ENCODE peak calls at places on chromosome 14, in four cellular contexts. One of them, this sample, is unnamed.
A peak's percentile ranks its signal among the peaks of the same experiment; 100 is the strongest.

GRCh38 chr14:34536951-34537676 is 2.4 kb downstream of the EAPP start:
- DNase-seq in activated T-cell treated with anti-CD3 and anti-CD28 coated beads, Interleukin-2, amount 50 U/mL, for 1 hour: no peak
- DNase-seq in ecto neural progenitor cell: no peak
- DNase-seq in cardiac fibroblast: peak; percentile 67
- DNase-seq in this sample: no peak

GRCh38 chr14:98897605-98898309 is 374.2 kb downstream of the BCL11B start:
- DNase-seq in activated T-cell treated with anti-CD3 and anti-CD28 coated beads, Interleukin-2, amount 50 U/mL, for 1 hour: no peak
- DNase-seq in ecto neural progenitor cell: no peak
- DNase-seq in cardiac fibroblast: no peak
- DNase-seq in this sample: no peak

GRCh38 chr14:92105073-92105844 is 1.1 kb downstream of the ATXN3 start:
- DNase-seq in activated T-cell treated with anti-CD3 and anti-CD28 coated beads, Interleukin-2, amount 50 U/mL, for 1 hour: no peak
- DNase-seq in ecto neural progenitor cell: no peak
- DNase-seq in cardiac fibroblast: no peak
- DNase-seq in this sample: peak; percentile 12

GRCh38 chr14:32419429-32419828 is 90.3 kb downstream of the AKAP6 start:
- DNase-seq in activated T-cell treated with anti-CD3 and anti-CD28 coated beads, Interleukin-2, amount 50 U/mL, for 1 hour: no peak
- DNase-seq in ecto neural progenitor cell: no peak
- DNase-seq in cardiac fibroblast: no peak
- DNase-seq in this sample: no peak

GRCh38 chr14:31884776-31885379 is 192.2 kb upstream of the ARHGAP5 start:
- DNase-seq in activated T-cell treated with anti-CD3 and anti-CD28 coated beads, Interleukin-2, amount 50 U/mL, for 1 hour: no peak
- DNase-seq in ecto neural progenitor cell: no peak
- DNase-seq in cardiac fibroblast: peak; percentile 68
- DNase-seq in this sample: no peak

GRCh38 chr14:85248881-85249635 is 280.9 kb upstream of the FLRT2 start:
- DNase-seq in activated T-cell treated with anti-CD3 and anti-CD28 coated beads, Interleukin-2, amount 50 U/mL, for 1 hour: no peak
- DNase-seq in ecto neural progenitor cell: no peak
- DNase-seq in cardiac fibroblast: peak; percentile 43
- DNase-seq in this sample: no peak

GRCh38 chr14:24609667-24610344 is at the start of gene GZMH:
- DNase-seq in activated T-cell treated with anti-CD3 and anti-CD28 coated beads, Interleukin-2, amount 50 U/mL, for 1 hour: no peak
- DNase-seq in ecto neural progenitor cell: no peak
- DNase-seq in cardiac fibroblast: no peak
- DNase-seq in this sample: no peak

GRCh38 chr14:84323450-84323849 is 1206.5 kb upstream of the FLRT2 start:
- DNase-seq in activated T-cell treated with anti-CD3 and anti-CD28 coated beads, Interleukin-2, amount 50 U/mL, for 1 hour: no peak
- DNase-seq in ecto neural progenitor cell: no peak
- DNase-seq in cardiac fibroblast: peak; percentile 17
- DNase-seq in this sample: no peak

GRCh38 chr14:95313707-95314106 is 6.0 kb downstream of the CLMN start:
- DNase-seq in activated T-cell treated with anti-CD3 and anti-CD28 coated beads, Interleukin-2, amount 50 U/mL, for 1 hour: no peak
- DNase-seq in ecto neural progenitor cell: no peak
- DNase-seq in cardiac fibroblast: peak; percentile 91
- DNase-seq in this sample: no peak

GRCh38 chr14:75597149-75597548 is 18.7 kb downstream of the FLVCR2 start:
- DNase-seq in activated T-cell treated with anti-CD3 and anti-CD28 coated beads, Interleukin-2, amount 50 U/mL, for 1 hour: no peak
- DNase-seq in ecto neural progenitor cell: no peak
- DNase-seq in cardiac fibroblast: no peak
- DNase-seq in this sample: no peak

GRCh38 chr14:62126885-62127478 is 364.8 kb downstream of the SNAPC1 start:
- DNase-seq in activated T-cell treated with anti-CD3 and anti-CD28 coated beads, Interleukin-2, amount 50 U/mL, for 1 hour: no peak
- DNase-seq in ecto neural progenitor cell: no peak
- DNase-seq in cardiac fibroblast: peak; percentile 78
- DNase-seq in this sample: no peak

GRCh38 chr14:102086346-102086971 is 385 bp downstream of the HSP90AA1 start:
- DNase-seq in activated T-cell treated with anti-CD3 and anti-CD28 coated beads, Interleukin-2, amount 50 U/mL, for 1 hour: no peak
- DNase-seq in ecto neural progenitor cell: no peak
- DNase-seq in cardiac fibroblast: peak; percentile 64
- DNase-seq in this sample: no peak

GRCh38 chr14:65164068-65164824 is 61.9 kb upstream of the MAX start:
- DNase-seq in activated T-cell treated with anti-CD3 and anti-CD28 coated beads, Interleukin-2, amount 50 U/mL, for 1 hour: no peak
- DNase-seq in ecto neural progenitor cell: no peak
- DNase-seq in cardiac fibroblast: peak; percentile 77
- DNase-seq in this sample: no peak

GRCh38 chr14:22052795-22053194 is 379.2 kb upstream of the OR4E1 start:
- DNase-seq in activated T-cell treated with anti-CD3 and anti-CD28 coated beads, Interleukin-2, amount 50 U/mL, for 1 hour: peak; percentile 19
- DNase-seq in ecto neural progenitor cell: no peak
- DNase-seq in cardiac fibroblast: no peak
- DNase-seq in this sample: no peak

GRCh38 chr14:31842905-31843304 is 234.2 kb upstream of the ARHGAP5 start:
- DNase-seq in activated T-cell treated with anti-CD3 and anti-CD28 coated beads, Interleukin-2, amount 50 U/mL, for 1 hour: no peak
- DNase-seq in ecto neural progenitor cell: no peak
- DNase-seq in cardiac fibroblast: peak; percentile 50
- DNase-seq in this sample: no peak

GRCh38 chr14:100866666-100867630 is 36.6 kb downstream of the RTL1 start:
- DNase-seq in activated T-cell treated with anti-CD3 and anti-CD28 coated beads, Interleukin-2, amount 50 U/mL, for 1 hour: no peak
- DNase-seq in ecto neural progenitor cell: no peak
- DNase-seq in cardiac fibroblast: no peak
- DNase-seq in this sample: no peak

GRCh38 chr14:55180434-55180833 is 11.0 kb downstream of the DLGAP5 start:
- DNase-seq in activated T-cell treated with anti-CD3 and anti-CD28 coated beads, Interleukin-2, amount 50 U/mL, for 1 hour: no peak
- DNase-seq in ecto neural progenitor cell: no peak
- DNase-seq in cardiac fibroblast: peak; percentile 67
- DNase-seq in this sample: peak; percentile 8

GRCh38 chr14:51424041-51424440 is 184.0 kb downstream of the TMX1 start:
- DNase-seq in activated T-cell treated with anti-CD3 and anti-CD28 coated beads, Interleukin-2, amount 50 U/mL, for 1 hour: no peak
- DNase-seq in ecto neural progenitor cell: no peak
- DNase-seq in cardiac fibroblast: peak; percentile 25
- DNase-seq in this sample: no peak

GRCh38 chr14:76918751-76919421 is 92.7 kb downstream of the LRRC74A start:
- DNase-seq in activated T-cell treated with anti-CD3 and anti-CD28 coated beads, Interleukin-2, amount 50 U/mL, for 1 hour: no peak
- DNase-seq in ecto neural progenitor cell: peak; percentile 84
- DNase-seq in cardiac fibroblast: peak; percentile 99
- DNase-seq in this sample: no peak

GRCh38 chr14:102249041-102249440 is 55.9 kb downstream of the MOK start:
- DNase-seq in activated T-cell treated with anti-CD3 and anti-CD28 coated beads, Interleukin-2, amount 50 U/mL, for 1 hour: no peak
- DNase-seq in ecto neural progenitor cell: no peak
- DNase-seq in cardiac fibroblast: peak; percentile 86
- DNase-seq in this sample: no peak

GRCh38 chr14:97107760-97108159 is 310.6 kb downstream of the VRK1 start:
- DNase-seq in activated T-cell treated with anti-CD3 and anti-CD28 coated beads, Interleukin-2, amount 50 U/mL, for 1 hour: no peak
- DNase-seq in ecto neural progenitor cell: no peak
- DNase-seq in cardiac fibroblast: no peak
- DNase-seq in this sample: no peak

GRCh38 chr14:67170706-67171105 is 18.5 kb upstream of the GARIN2 start:
- DNase-seq in activated T-cell treated with anti-CD3 and anti-CD28 coated beads, Interleukin-2, amount 50 U/mL, for 1 hour: no peak
- DNase-seq in ecto neural progenitor cell: no peak
- DNase-seq in cardiac fibroblast: no peak
- DNase-seq in this sample: no peak

GRCh38 chr14:57326253-57326652 is 57.5 kb downstream of the AP5M1 start:
- DNase-seq in activated T-cell treated with anti-CD3 and anti-CD28 coated beads, Interleukin-2, amount 50 U/mL, for 1 hour: no peak
- DNase-seq in ecto neural progenitor cell: no peak
- DNase-seq in cardiac fibroblast: no peak
- DNase-seq in this sample: peak; percentile 12

GRCh38 chr14:102825307-102826095 is 48.3 kb downstream of the TRAF3 start:
- DNase-seq in activated T-cell treated with anti-CD3 and anti-CD28 coated beads, Interleukin-2, amount 50 U/mL, for 1 hour: no peak
- DNase-seq in ecto neural progenitor cell: no peak
- DNase-seq in cardiac fibroblast: no peak
- DNase-seq in this sample: no peak

GRCh38 chr14:70644016-70644415 is 2.3 kb downstream of the TTC9 start:
- DNase-seq in activated T-cell treated with anti-CD3 and anti-CD28 coated beads, Interleukin-2, amount 50 U/mL, for 1 hour: no peak
- DNase-seq in ecto neural progenitor cell: no peak
- DNase-seq in cardiac fibroblast: no peak
- DNase-seq in this sample: no peak

GRCh38 chr14:77106666-77107065 is 8.6 kb downstream of the CIPC start:
- DNase-seq in activated T-cell treated with anti-CD3 and anti-CD28 coated beads, Interleukin-2, amount 50 U/mL, for 1 hour: no peak
- DNase-seq in ecto neural progenitor cell: no peak
- DNase-seq in cardiac fibroblast: no peak
- DNase-seq in this sample: no peak

GRCh38 chr14:75702606-75703261 is 41.7 kb downstream of the TTLL5 start:
- DNase-seq in activated T-cell treated with anti-CD3 and anti-CD28 coated beads, Interleukin-2, amount 50 U/mL, for 1 hour: no peak
- DNase-seq in ecto neural progenitor cell: peak; percentile 47
- DNase-seq in cardiac fibroblast: no peak
- DNase-seq in this sample: no peak

This sample was measured in GM12891.